ENCODE peak calls at places on chromosomes 4 and X, in four cellular contexts. W is endodermal cell, N is heart right ventricle, G is pancreas. L is an unnamed sample.
A peak's percentile ranks its signal among the peaks of the same experiment; 100 is the strongest.

GRCh38 chrX:150239946-150240642 is 123.0 kb upstream of the MAMLD1 start:
- DNase-seq in W (peak; percentile 16), N (no peak), G (no peak), L (no peak)

GRCh38 chr4:142040043-142040442 is 403.7 kb downstream of the IL15 start:
- DNase-seq in N (no peak), G (no peak), W (peak; percentile 58), L (no peak)

GRCh38 chr4:184102488-184102887 is 115.2 kb downstream of the ENPP6 start:
- DNase-seq in G (no peak), W (peak; percentile 62), N (no peak), L (no peak)

GRCh38 chr4:99868126-99868596 is 26.1 kb downstream of the LAMTOR3 start:
- DNase-seq in G (no peak), N (no peak), W (peak; percentile 51), L (no peak)

GRCh38 chr4:136036744-136037143 is 1495.5 kb downstream of the PCDH18 start:
- DNase-seq in G (no peak), W (no peak), N (no peak), L (peak; percentile 52)

GRCh38 chr4:158172558-158173258 is at the start of gene GASK1B:
- DNase-seq in N (no peak), G (no peak), W (peak; percentile 70), L (peak; percentile 65)

GRCh38 chr4:42627887-42628646 is 28.8 kb downstream of the ATP8A1 start:
- DNase-seq in N (peak; percentile 79), G (peak; percentile 83), W (no peak), L (no peak)

GRCh38 chr4:109921384-109921808 is 8.7 kb downstream of the EGF start:
- DNase-seq in G (no peak), N (no peak), W (peak; percentile 59), L (peak; percentile 90)

GRCh38 chrX:153396320-153397195 is 4.6 kb downstream of the PNMA6E start:
- DNase-seq in G (no peak), N (no peak), W (no peak), L (no peak)

GRCh38 chr4:145216532-145216931 is 36.1 kb upstream of the OTUD4 start:
- DNase-seq in N (no peak), G (no peak), W (no peak), L (peak; percentile 38)

GRCh38 chrX:45758319-45758718 is 557.6 kb upstream of the DIPK2B start:
- DNase-seq in G (no peak), W (no peak), N (no peak), L (peak; percentile 74)

GRCh38 chr4:166386491-166387367 is 513.7 kb downstream of the TLL1 start:
- DNase-seq in G (no peak), N (no peak), W (no peak), L (peak; percentile 18)

GRCh38 chr4:152680988-152681731 is 1.4 kb upstream of the TMEM154 start:
- DNase-seq in W (peak; percentile 64), G (no peak), N (no peak), L (peak; percentile 100)
- H3K4me3 ChIP-seq in W (no peak overlapping the region), G (no peak overlapping the region), N (no peak overlapping the region), L (no peak overlapping the region)

DNA sequence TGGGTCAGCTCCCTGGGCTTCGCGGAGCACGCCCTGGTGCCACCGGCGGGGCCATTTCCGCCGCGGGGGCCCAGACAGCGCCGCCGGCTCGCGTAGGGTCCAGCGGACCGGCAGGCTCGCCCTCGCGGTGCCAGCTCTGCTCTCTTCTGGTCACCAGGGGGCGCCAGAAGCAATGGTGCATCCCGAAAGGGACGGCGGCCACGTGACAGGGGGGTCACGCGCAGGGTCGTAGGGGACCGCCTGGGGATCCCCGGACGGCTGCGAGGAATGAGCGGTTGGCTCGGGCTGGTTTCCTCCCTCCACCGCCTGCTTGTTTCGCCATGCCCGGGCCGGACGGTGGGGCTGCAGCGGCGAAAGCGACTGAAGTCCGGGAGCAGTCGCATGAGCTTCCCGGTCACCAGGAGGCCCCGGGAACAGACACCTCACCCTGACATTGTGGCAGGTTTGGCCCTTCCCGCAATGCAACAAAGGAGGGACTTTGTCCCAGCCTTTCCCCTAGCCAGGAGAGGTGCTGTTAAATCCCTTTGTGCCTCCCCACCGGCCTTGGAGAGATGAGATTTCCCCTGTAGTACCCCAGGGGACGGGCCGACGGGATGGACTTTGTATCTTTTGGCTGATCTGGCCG is 15.8 kb downstream of the ZCCHC12 start:
- DNase-seq in N (peak; percentile 83), G (peak; percentile 80), W (peak; percentile 95), L (peak; percentile 10)
- TF ChIP-seq CTCF in N (peak; percentile 78), G (peak; percentile 75), W (peak; percentile 83), L (peak; percentile 68)

DNA sequence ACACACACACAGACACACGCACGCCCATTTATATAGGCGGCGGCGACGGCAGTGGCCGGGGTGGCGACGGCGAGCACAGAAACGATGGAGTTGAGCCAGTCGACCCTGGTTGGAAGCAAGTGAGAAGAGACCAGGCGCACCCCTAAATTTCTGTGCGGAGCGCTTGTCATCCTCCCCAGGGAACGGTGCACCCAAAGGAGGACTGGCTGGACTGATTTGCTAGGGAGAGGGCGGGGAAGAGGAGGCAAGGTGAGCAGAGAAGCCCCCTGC is 296 bp downstream of the NHS start:
- DNase-seq in N (no peak), W (no peak), G (no peak), L (no peak)
- H3K27me3 ChIP-seq in N (no peaks in the 10 kb centered on the region), W (peaks cover 25% of the 10 kb centered on the region), G (no peaks in the 10 kb centered on the region), L (no peaks in the 10 kb centered on the region)

DNA sequence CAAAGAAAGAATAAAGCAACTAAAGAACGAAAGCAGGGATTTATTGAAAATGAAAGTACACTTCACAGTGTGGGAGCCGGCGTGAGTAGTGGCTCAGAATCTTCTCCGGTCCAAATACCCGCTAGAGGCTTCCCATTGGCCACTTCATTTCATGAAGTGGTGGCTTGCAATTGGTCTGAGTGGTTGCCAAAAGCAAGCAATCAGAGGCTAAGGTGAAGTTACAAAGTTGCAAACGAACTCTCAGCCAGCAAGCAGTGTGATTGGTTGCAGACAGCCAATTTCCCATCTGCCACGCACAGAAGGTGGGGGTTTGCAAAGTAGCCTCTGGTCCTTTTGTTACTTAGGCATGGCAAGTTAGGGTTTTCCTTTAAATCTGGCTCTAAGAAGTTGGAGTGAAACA is 6.7 kb upstream of the CLOCK start:
- DNase-seq in G (no peak), W (peak; percentile 63), N (no peak), L (no peak)
- H3K4me3 ChIP-seq in G (no peak overlapping the region), W (no peak overlapping the region), N (no peak overlapping the region), L (no peak overlapping the region)

GRCh38 chr4:126856906-126857305 is 775.9 kb upstream of the INTU start:
- DNase-seq in N (no peak), G (no peak), W (no peak), L (peak; percentile 34)
- TF ChIP-seq CTCF in N (no peak), G (no peak), W (no peak), L (no peak)

GRCh38 chr4:7862561-7863200 is 77.0 kb downstream of the AFAP1 start:
- DNase-seq in G (no peak), W (peak; percentile 43), N (no peak), L (no peak)

GRCh38 chr4:7863911-7864681 is 75.6 kb downstream of the AFAP1 start:
- DNase-seq in W (no peak), N (no peak), G (no peak), L (peak; percentile 32)

GRCh38 chr4:7860600-7861158 is 79.0 kb downstream of the AFAP1 start:
- DNase-seq in G (no peak), W (no peak), N (no peak), L (no peak)

GRCh38 chr4:7859350-7859749 is 80.3 kb downstream of the AFAP1 start:
- DNase-seq in N (no peak), W (no peak), G (no peak), L (no peak)

GRCh38 chr4:7861440-7861881 is 78.2 kb downstream of the AFAP1 start:
- DNase-seq in W (peak; percentile 78), N (peak; percentile 31), G (no peak), L (peak; percentile 88)
- H3K27me3 ChIP-seq in W (no peaks in the 10 kb centered on the region), N (peaks cover 3% of the 10 kb centered on the region), G (no peaks in the 10 kb centered on the region), L (no peaks in the 10 kb centered on the region)

GRCh38 chr4:104425003-104425402 is 69.7 kb downstream of the CXXC4 start:
- DNase-seq in W (no peak), G (no peak), N (no peak), L (no peak)

GRCh38 chr4:104421576-104421975 is 73.1 kb downstream of the CXXC4 start:
- DNase-seq in N (no peak), G (no peak), W (peak; percentile 61), L (no peak)

GRCh38 chr4:104425948-104426347 is 68.7 kb downstream of the CXXC4 start:
- DNase-seq in G (no peak), N (no peak), W (no peak), L (no peak)

GRCh38 chr4:104420766-104421165 is 73.9 kb downstream of the CXXC4 start:
- DNase-seq in G (no peak), W (peak; percentile 58), N (no peak), L (no peak)

DNA sequence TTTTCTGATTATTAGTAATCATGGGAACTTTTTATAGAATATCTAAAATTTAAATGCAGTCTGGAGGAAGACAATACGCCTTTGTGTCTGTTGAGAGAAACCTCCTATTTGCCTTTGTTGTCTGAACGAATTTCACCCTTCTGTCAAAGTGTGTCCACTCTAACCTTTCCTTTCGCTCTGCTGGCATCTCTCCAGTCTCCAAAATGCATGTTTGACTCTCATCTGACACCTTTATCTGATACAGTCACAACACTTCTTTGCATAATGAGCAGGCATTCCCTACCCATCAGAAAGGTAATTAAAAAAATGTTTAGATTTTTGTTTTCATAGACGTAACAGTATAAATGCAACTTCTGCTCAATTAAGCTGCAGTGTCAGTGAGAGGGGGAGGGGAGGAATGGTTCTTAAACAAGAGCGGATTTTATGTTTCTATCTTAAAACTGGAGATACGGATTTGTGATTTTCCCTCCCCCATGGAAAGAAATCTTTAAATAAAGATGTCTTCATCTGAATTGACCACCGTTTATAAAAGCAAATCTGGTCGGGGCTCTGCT is 70.2 kb downstream of the CXXC4 start:
- DNase-seq in G (no peak), W (no peak), N (no peak), L (no peak)
- H3K4me3 ChIP-seq in G (no peak overlapping the region), W (no peak overlapping the region), N (peak overlapping the region; percentile 43), L (no peak overlapping the region)

GRCh38 chrX:82087699-82088098 is 885.8 kb downstream of the SH3BGRL start:
- DNase-seq in W (no peak), N (peak; percentile 3), G (no peak), L (no peak)
- TF ChIP-seq CTCF in W (no peak), N (no peak), G (no peak), L (no peak)

L was measured in bronchial epithelial cell.